ENCODE peak calls at places on chromosome 19, in five cellular contexts. X is NCI-H2171 treated with DMSO at 0.1 percent for 48 hours, T is AG04449, J is lower leg skin, V is mesothelial cell of epicardium. E is an unnamed sample.
A peak's percentile ranks its signal among the peaks of the same experiment; 100 is the strongest.

GRCh38 chr19:281992-282391 is 9.2 kb downstream of the PLPP2 start:
- DNase-seq in T (no peak), V (no peak), X (no peak), J (peak; percentile 70), E (peak; percentile 15)

GRCh38 chr19:35777961-35778360 is 2.6 kb downstream of the ARHGAP33 start:
- DNase-seq in T (no peak), J (no peak), X (no peak), V (no peak), E (no peak)

GRCh38 chr19:33558846-33559245 is 37.3 kb upstream of the PEPD start:
- DNase-seq in J (no peak), T (no peak), V (no peak), X (peak; percentile 79), E (no peak)

GRCh38 chr19:40702337-40703012 is 12.0 kb upstream of the NUMBL start:
- DNase-seq in V (no peak), J (no peak), X (no peak), T (no peak), E (no peak)

GRCh38 chr19:55284405-55285058 is 735 bp downstream of the BRSK1 start:
- DNase-seq in V (no peak), T (no peak), X (peak; percentile 2), J (no peak), E (no peak)

GRCh38 chr19:18220632-18221275 is 5.5 kb downstream of the PDE4C start:
- DNase-seq in T (no peak), X (peak; percentile 27), V (no peak), J (no peak), E (no peak)

GRCh38 chr19:2135474-2136402 is 15.6 kb downstream of the AP3D1 start:
- DNase-seq in X (no peak), V (peak; percentile 17), T (no peak), J (no peak), E (no peak)

GRCh38 chr19:35518313-35518712 is 4.9 kb upstream of the DMKN start:
- DNase-seq in T (peak; percentile 90), J (no peak), V (no peak), X (no peak), E (no peak)

GRCh38 chr19:57583521-57584416 is at the start of gene ZIK1:
- DNase-seq in V (peak; percentile 70), J (peak; percentile 97), T (peak; percentile 49), X (peak; percentile 95), E (peak; percentile 98)

GRCh38 chr19:7679017-7679720 is 1.5 kb upstream of the TRAPPC5 start:
- DNase-seq in V (no peak), X (peak; percentile 68), T (no peak), J (no peak), E (peak; percentile 59)

GRCh38 chr19:14187586-14187985 is 18.4 kb downstream of the ADGRL1 start:
- DNase-seq in T (no peak), V (no peak), X (no peak), J (no peak), E (no peak)

GRCh38 chr19:11496391-11497163 is 9.1 kb downstream of the ZNF653 start:
- DNase-seq in X (peak; percentile 16), V (no peak), J (peak; percentile 91), T (peak; percentile 24), E (peak; percentile 58)

GRCh38 chr19:46967578-46968018 is 52.0 kb upstream of the NPAS1 start:
- DNase-seq in T (no peak), V (no peak), X (no peak), J (no peak), E (no peak)

GRCh38 chr19:48991011-48991609 is 2.0 kb downstream of the GYS1 start:
- DNase-seq in J (no peak), T (no peak), V (no peak), X (no peak), E (no peak)

GRCh38 chr19:51005248-51005647 is 3.8 kb upstream of the KLK8 start:
- DNase-seq in X (no peak), V (no peak), T (no peak), J (no peak), E (no peak)

GRCh38 chr19:13782537-13782936 is 8.3 kb downstream of the C19orf53 start:
- DNase-seq in J (no peak), T (no peak), V (no peak), X (no peak), E (no peak)

GRCh38 chr19:30570194-30570593 is 198.0 kb downstream of the ZNF536 start:
- DNase-seq in X (no peak), J (no peak), T (no peak), V (no peak), E (no peak)

GRCh38 chr19:17394891-17395415 is 957 bp upstream of the CCDC194 start:
- DNase-seq in V (no peak), X (peak; percentile 12), T (no peak), J (no peak), E (peak; percentile 93)

GRCh38 chr19:30355586-30355985 is 16.6 kb upstream of the ZNF536 start:
- DNase-seq in T (no peak), V (no peak), J (peak; percentile 53), X (no peak), E (no peak)

GRCh38 chr19:11736696-11737095 is 2.0 kb downstream of the ZNF823 start:
- DNase-seq in X (peak; percentile 69), V (no peak), T (no peak), J (no peak), E (no peak)

GRCh38 chr19:1181606-1182005 is 7.5 kb upstream of the SBNO2 start:
- DNase-seq in X (no peak), T (no peak), V (no peak), J (no peak), E (no peak)

GRCh38 chr19:23909222-23909621 is 5.5 kb upstream of the ZNF726 start:
- DNase-seq in J (no peak), X (no peak), V (no peak), T (no peak), E (no peak)

GRCh38 chr19:1690570-1691307 is 38.3 kb upstream of the TCF3 start:
- DNase-seq in V (no peak), J (no peak), X (no peak), T (no peak), E (no peak)

GRCh38 chr19:18470153-18470552 is 32.2 kb upstream of the ISYNA1 start:
- DNase-seq in X (no peak), J (no peak), V (no peak), T (no peak), E (no peak)

GRCh38 chr19:35595928-35596327 is 10.0 kb downstream of the PMIS2 start:
- DNase-seq in X (no peak), J (no peak), T (no peak), V (no peak), E (no peak)

GRCh38 chr19:3057275-3057714 is 5.0 kb downstream of the TLE5 start:
- DNase-seq in J (peak; percentile 95), T (no peak), X (peak; percentile 45), V (no peak), E (no peak)

GRCh38 chr19:55212447-55212846 is 3.1 kb upstream of the PTPRH start:
- DNase-seq in V (no peak), J (no peak), X (peak; percentile 5), T (no peak), E (no peak)

GRCh38 chr19:35856546-35857149 is at the start of gene KIRREL2:
- DNase-seq in X (peak; percentile 72), T (no peak), J (no peak), V (no peak), E (peak; percentile 68)

GRCh38 chr19:19111967-19112580 is 26.2 kb downstream of the TMEM161A start:
- DNase-seq in J (no peak), V (no peak), T (no peak), X (no peak), E (no peak)

GRCh38 chr19:39411006-39411831 is 1.2 kb upstream of the PLEKHG2 start:
- DNase-seq in T (no peak), J (peak; percentile 92), X (no peak), V (no peak), E (no peak)

GRCh38 chr19:33403221-33403972 is 29.9 kb downstream of the CEBPG start:
- DNase-seq in V (no peak), X (no peak), J (no peak), T (no peak), E (no peak)

GRCh38 chr19:2276429-2276989 is 5.5 kb downstream of the PEAK3 start:
- DNase-seq in T (no peak), V (no peak), J (no peak), X (no peak), E (no peak)

GRCh38 chr19:11495481-11495880 is 10.2 kb downstream of the ZNF653 start:
- DNase-seq in T (no peak), X (no peak), V (no peak), J (no peak), E (no peak)

GRCh38 chr19:3670796-3671679 is 29.2 kb downstream of the PIP5K1C start:
- DNase-seq in X (no peak), J (peak; percentile 93), T (no peak), V (no peak), E (no peak)

GRCh38 chr19:4914736-4915501 is 5.6 kb downstream of the UHRF1 start:
- DNase-seq in X (no peak), T (no peak), V (no peak), J (peak; percentile 90), E (no peak)

GRCh38 chr19:33902802-33903488 is 106.3 kb downstream of the KCTD15 start:
- DNase-seq in X (no peak), V (no peak), T (no peak), J (no peak), E (no peak)

GRCh38 chr19:11069451-11070009 is 19.7 kb upstream of the LDLR start:
- DNase-seq in V (no peak), J (no peak), X (no peak), T (no peak), E (no peak)

GRCh38 chr19:55598719-55599467 is 424 bp downstream of the FIZ1 start:
- DNase-seq in X (peak; percentile 93), J (peak; percentile 98), V (peak; percentile 89), T (peak; percentile 74), E (no peak)

E was measured in D721Med.